ENCODE peak calls at places on chromosomes 16 and 17, in ten cellular contexts. One of them, this sample, is unnamed.

GRCh38 chr17:37671813-37672544 is 28.7 kb upstream of the DDX52 start:
- DNase-seq in occipital lobe: no peak
- DNase-seq in germinal center: no peak
- DNase-seq in HTR-8/SVneo: peak; percentile 71
- DNase-seq in stimulated activated CD8-positive, alpha-beta memory T cell treated with anti-CD3 and anti-CD28 coated beads, Interleukin-15, amount 100 ng/mL, for 48 hours: no peak
- DNase-seq in heart left ventricle: no peak
- DNase-seq in activated T-helper 1 cell treated with anti-CD3 and anti-CD28 coated beads, Interleukin-2, amount 50 U/mL, for 16 hours: no peak
- DNase-seq in SK-N-DZ: no peak
- DNase-seq in GM04504: peak; percentile 79
- DNase-seq in A172: peak; percentile 76
- DNase-seq in this sample: peak; percentile 47

GRCh38 chr16:74743045-74743667 is 31.5 kb downstream of the FA2H start:
- DNase-seq in occipital lobe: no peak
- DNase-seq in germinal center: no peak
- DNase-seq in HTR-8/SVneo: no peak
- DNase-seq in stimulated activated CD8-positive, alpha-beta memory T cell treated with anti-CD3 and anti-CD28 coated beads, Interleukin-15, amount 100 ng/mL, for 48 hours: no peak
- DNase-seq in heart left ventricle: no peak
- DNase-seq in activated T-helper 1 cell treated with anti-CD3 and anti-CD28 coated beads, Interleukin-2, amount 50 U/mL, for 16 hours: no peak
- DNase-seq in SK-N-DZ: no peak
- DNase-seq in GM04504: no peak
- DNase-seq in A172: no peak
- DNase-seq in this sample: no peak

GRCh38 chr17:21239680-21240374 is 13.4 kb downstream of the NATD1 start:
- DNase-seq in occipital lobe: no peak
- DNase-seq in germinal center: peak; percentile 59
- DNase-seq in HTR-8/SVneo: peak; percentile 67
- DNase-seq in stimulated activated CD8-positive, alpha-beta memory T cell treated with anti-CD3 and anti-CD28 coated beads, Interleukin-15, amount 100 ng/mL, for 48 hours: no peak
- DNase-seq in heart left ventricle: no peak
- DNase-seq in activated T-helper 1 cell treated with anti-CD3 and anti-CD28 coated beads, Interleukin-2, amount 50 U/mL, for 16 hours: no peak
- DNase-seq in SK-N-DZ: peak; percentile 54
- DNase-seq in GM04504: no peak
- DNase-seq in A172: no peak
- DNase-seq in this sample: no peak

GRCh38 chr17:53217311-53217710 is 605.4 kb upstream of the KIF2B start:
- DNase-seq in occipital lobe: no peak
- DNase-seq in germinal center: no peak
- DNase-seq in HTR-8/SVneo: no peak
- DNase-seq in stimulated activated CD8-positive, alpha-beta memory T cell treated with anti-CD3 and anti-CD28 coated beads, Interleukin-15, amount 100 ng/mL, for 48 hours: no peak
- DNase-seq in heart left ventricle: no peak
- DNase-seq in activated T-helper 1 cell treated with anti-CD3 and anti-CD28 coated beads, Interleukin-2, amount 50 U/mL, for 16 hours: no peak
- DNase-seq in SK-N-DZ: no peak
- DNase-seq in GM04504: no peak
- DNase-seq in A172: no peak
- DNase-seq in this sample: no peak

GRCh38 chr16:50252874-50253510 is 13.4 kb upstream of the ADCY7 start:
- DNase-seq in occipital lobe: no peak
- DNase-seq in germinal center: no peak
- DNase-seq in HTR-8/SVneo: no peak
- DNase-seq in stimulated activated CD8-positive, alpha-beta memory T cell treated with anti-CD3 and anti-CD28 coated beads, Interleukin-15, amount 100 ng/mL, for 48 hours: no peak
- DNase-seq in heart left ventricle: no peak
- DNase-seq in activated T-helper 1 cell treated with anti-CD3 and anti-CD28 coated beads, Interleukin-2, amount 50 U/mL, for 16 hours: no peak
- DNase-seq in SK-N-DZ: no peak
- DNase-seq in GM04504: no peak
- DNase-seq in A172: no peak
- DNase-seq in this sample: no peak

GRCh38 chr17:19407601-19408380 is 3.2 kb upstream of the RNF112 start:
- DNase-seq in occipital lobe: no peak
- DNase-seq in germinal center: no peak
- DNase-seq in HTR-8/SVneo: no peak
- DNase-seq in stimulated activated CD8-positive, alpha-beta memory T cell treated with anti-CD3 and anti-CD28 coated beads, Interleukin-15, amount 100 ng/mL, for 48 hours: no peak
- DNase-seq in heart left ventricle: no peak
- DNase-seq in activated T-helper 1 cell treated with anti-CD3 and anti-CD28 coated beads, Interleukin-2, amount 50 U/mL, for 16 hours: no peak
- DNase-seq in SK-N-DZ: no peak
- DNase-seq in GM04504: no peak
- DNase-seq in A172: no peak
- DNase-seq in this sample: no peak

GRCh38 chr16:64711026-64711425 is 410.8 kb downstream of the CDH11 start:
- DNase-seq in occipital lobe: no peak
- DNase-seq in germinal center: no peak
- DNase-seq in HTR-8/SVneo: no peak
- DNase-seq in stimulated activated CD8-positive, alpha-beta memory T cell treated with anti-CD3 and anti-CD28 coated beads, Interleukin-15, amount 100 ng/mL, for 48 hours: no peak
- DNase-seq in heart left ventricle: no peak
- DNase-seq in activated T-helper 1 cell treated with anti-CD3 and anti-CD28 coated beads, Interleukin-2, amount 50 U/mL, for 16 hours: no peak
- DNase-seq in SK-N-DZ: no peak
- DNase-seq in GM04504: no peak
- DNase-seq in A172: no peak
- DNase-seq in this sample: no peak

GRCh38 chr17:12024332-12024731 is 3.7 kb downstream of the MAP2K4 start:
- DNase-seq in occipital lobe: no peak
- DNase-seq in germinal center: no peak
- DNase-seq in HTR-8/SVneo: peak; percentile 10
- DNase-seq in stimulated activated CD8-positive, alpha-beta memory T cell treated with anti-CD3 and anti-CD28 coated beads, Interleukin-15, amount 100 ng/mL, for 48 hours: no peak
- DNase-seq in heart left ventricle: no peak
- DNase-seq in activated T-helper 1 cell treated with anti-CD3 and anti-CD28 coated beads, Interleukin-2, amount 50 U/mL, for 16 hours: no peak
- DNase-seq in SK-N-DZ: no peak
- DNase-seq in GM04504: no peak
- DNase-seq in A172: peak; percentile 70
- DNase-seq in this sample: peak; percentile 70